ENCODE peak calls at places on chromosomes 6 and 20, in nine cellular contexts. V is CD8-positive, alpha-beta memory T cell; F is ovary; J is CD4-positive, alpha-beta T cell; S is AG04450; O is testis; P is fibroblast of lung; Q is transverse colon; Z is Karpas-422. E is an unnamed sample.

GRCh38 chr6:1482381-1483166 is 93.2 kb downstream of the FOXF2 start:
- DNase-seq in V (no peak), F (no peak), J (no peak), S (no peak), O (no peak), P (no peak), Q (no peak), Z (peak; percentile 46), E (no peak)

GRCh38 chr6:134678436-134678889 is 271.4 kb downstream of the ALDH8A1 start:
- DNase-seq in V (no peak), F (peak; percentile 63), J (no peak), S (peak; percentile 24), O (peak; percentile 75), P (peak; percentile 84), Q (peak; percentile 86), Z (no peak), E (no peak)

GRCh38 chr20:25072226-25072811 is 9.6 kb downstream of the VSX1 start:
- DNase-seq in V (no peak), F (no peak), J (no peak), S (no peak), O (no peak), P (no peak), Q (no peak), Z (no peak), E (no peak)

GRCh38 chr6:110448846-110449544 is 27.4 kb downstream of the SLC22A16 start:
- DNase-seq in V (no peak), F (no peak), J (no peak), S (no peak), O (no peak), P (no peak), Q (no peak), Z (no peak), E (no peak)

GRCh38 chr6:170506446-170506845 is 46.7 kb downstream of the PSMB1 start:
- DNase-seq in V (no peak), F (no peak), J (no peak), S (no peak), O (no peak), P (peak; percentile 14), Q (no peak), Z (no peak), E (no peak)

GRCh38 chr6:14713966-14714631 is 531.8 kb upstream of the JARID2 start:
- DNase-seq in V (no peak), F (no peak), J (no peak), S (no peak), O (no peak), P (no peak), Q (no peak), Z (no peak), E (no peak)

GRCh38 chr6:170292111-170292777 is 1.4 kb upstream of the DLL1 start:
- DNase-seq in V (no peak), F (no peak), J (no peak), S (no peak), O (no peak), P (no peak), Q (no peak), Z (no peak), E (no peak)

GRCh38 chr6:104326173-104327001 is 533.3 kb downstream of the HACE1 start:
- DNase-seq in V (no peak), F (no peak), J (no peak), S (no peak), O (no peak), P (peak; percentile 9), Q (no peak), Z (no peak), E (no peak)

GRCh38 chr6:89963391-89963790 is 69.1 kb downstream of the GJA10 start:
- DNase-seq in V (no peak), F (no peak), J (no peak), S (no peak), O (no peak), P (peak; percentile 21), Q (no peak), Z (no peak), E (no peak)

GRCh38 chr6:158279615-158280014 is 32.6 kb upstream of the TULP4 start:
- DNase-seq in V (no peak), F (peak; percentile 66), J (no peak), S (no peak), O (peak; percentile 63), P (peak; percentile 41), Q (no peak), Z (no peak), E (no peak)

GRCh38 chr20:58175836-58176235 is 52.6 kb downstream of the ANKRD60 start:
- DNase-seq in V (no peak), F (no peak), J (no peak), S (no peak), O (no peak), P (no peak), Q (no peak), Z (no peak), E (no peak)

GRCh38 chr6:6878921-6879585 is 228.7 kb upstream of the RREB1 start:
- DNase-seq in V (no peak), F (no peak), J (no peak), S (no peak), O (no peak), P (peak; percentile 28), Q (peak; percentile 32), Z (no peak), E (no peak)

GRCh38 chr6:26003102-26003694 is 40.6 kb downstream of the TRIM38 start:
- DNase-seq in V (peak; percentile 65), F (peak; percentile 72), J (peak; percentile 30), S (no peak), O (peak; percentile 76), P (peak; percentile 63), Q (peak; percentile 68), Z (peak; percentile 70), E (peak; percentile 44)

GRCh38 chr6:169324661-169325459 is 71.2 kb upstream of the THBS2 start:
- DNase-seq in V (no peak), F (no peak), J (no peak), S (no peak), O (no peak), P (no peak), Q (no peak), Z (no peak), E (no peak)

GRCh38 chr20:34872604-34873224 is at the start of gene GGT7:
- DNase-seq in V (peak; percentile 90), F (peak; percentile 84), J (peak; percentile 86), S (peak; percentile 26), O (peak; percentile 87), P (peak; percentile 57), Q (peak; percentile 90), Z (peak; percentile 73), E (peak; percentile 82)

GRCh38 chr20:17505664-17506517 is 25.3 kb downstream of the BFSP1 start:
- DNase-seq in V (peak; percentile 67), F (no peak), J (no peak), S (no peak), O (no peak), P (peak; percentile 57), Q (no peak), Z (no peak), E (no peak)

GRCh38 chr6:15524736-15525401 is 138.0 kb downstream of the DTNBP1 start:
- DNase-seq in V (no peak), F (no peak), J (no peak), S (no peak), O (peak; percentile 7), P (no peak), Q (no peak), Z (no peak), E (no peak)

GRCh38 chr6:4644962-4645361 is 131.2 kb upstream of the CDYL start:
- DNase-seq in V (no peak), F (no peak), J (no peak), S (no peak), O (no peak), P (no peak), Q (peak; percentile 16), Z (no peak), E (no peak)

GRCh38 chr6:36969240-36969691 is 14.7 kb downstream of the PI16 start:
- DNase-seq in V (no peak), F (no peak), J (no peak), S (no peak), O (no peak), P (no peak), Q (no peak), Z (no peak), E (no peak)

GRCh38 chr6:23181301-23182110 is 612.1 kb downstream of the HDGFL1 start:
- DNase-seq in V (no peak), F (no peak), J (no peak), S (no peak), O (no peak), P (no peak), Q (no peak), Z (no peak), E (no peak)
- H3K9me3 ChIP-seq in V (no peaks in the 10 kb centered on the region), F (no peaks in the 10 kb centered on the region), J (no peaks in the 10 kb centered on the region), S (no peaks in the 10 kb centered on the region), O (no peaks in the 10 kb centered on the region), P (no peaks in the 10 kb centered on the region), Q (no peaks in the 10 kb centered on the region), Z (peaks cover 7% of the 10 kb centered on the region), E (no peaks in the 10 kb centered on the region)

GRCh38 chr20:15447549-15447948 is 1110.1 kb upstream of the FLRT3 start:
- DNase-seq in V (no peak), F (no peak), J (no peak), S (no peak), O (no peak), P (no peak), Q (no peak), Z (no peak), E (no peak)
- H3K9me3 ChIP-seq in V (no peaks in the 10 kb centered on the region), F (no peaks in the 10 kb centered on the region), J (no peaks in the 10 kb centered on the region), S (no peaks in the 10 kb centered on the region), O (no peaks in the 10 kb centered on the region), P (no peaks in the 10 kb centered on the region), Q (no peaks in the 10 kb centered on the region), Z (no peaks in the 10 kb centered on the region), E (no peaks in the 10 kb centered on the region)

GRCh38 chr20:15578059-15578458 is 995.2 kb downstream of the KIF16B start:
- DNase-seq in V (no peak), F (no peak), J (no peak), S (no peak), O (no peak), P (no peak), Q (no peak), Z (no peak), E (no peak)
- H3K9me3 ChIP-seq in V (no peaks in the 10 kb centered on the region), F (no peaks in the 10 kb centered on the region), J (no peaks in the 10 kb centered on the region), S (no peaks in the 10 kb centered on the region), O (no peaks in the 10 kb centered on the region), P (no peaks in the 10 kb centered on the region), Q (no peaks in the 10 kb centered on the region), Z (no peaks in the 10 kb centered on the region), E (no peaks in the 10 kb centered on the region)

GRCh38 chr6:27281569-27281968 is 30.5 kb downstream of the POM121L2 start:
- DNase-seq in V (no peak), F (no peak), J (no peak), S (no peak), O (no peak), P (no peak), Q (no peak), Z (no peak), E (no peak)

GRCh38 chr6:27280540-27281000 is 31.5 kb downstream of the POM121L2 start:
- DNase-seq in V (no peak), F (no peak), J (no peak), S (no peak), O (no peak), P (no peak), Q (no peak), Z (no peak), E (no peak)

GRCh38 chr6:27280064-27280539 is 32.0 kb downstream of the POM121L2 start:
- DNase-seq in V (no peak), F (no peak), J (no peak), S (peak; percentile 13), O (no peak), P (peak; percentile 58), Q (no peak), Z (peak; percentile 45), E (no peak)

GRCh38 chr6:27281105-27281539 is 31.0 kb downstream of the POM121L2 start:
- DNase-seq in V (no peak), F (no peak), J (no peak), S (no peak), O (no peak), P (no peak), Q (no peak), Z (no peak), E (no peak)

GRCh38 chr6:27279513-27280063 is 32.1 kb downstream of the PRSS16 start:
- DNase-seq in V (no peak), F (no peak), J (no peak), S (no peak), O (no peak), P (no peak), Q (no peak), Z (no peak), E (no peak)
- H3K9me3 ChIP-seq in V (peaks cover 10% of the 10 kb centered on the region), F (peaks cover 5% of the 10 kb centered on the region), J (peaks cover 42% of the 10 kb centered on the region), S (no peaks in the 10 kb centered on the region), O (no peaks in the 10 kb centered on the region), P (no peaks in the 10 kb centered on the region), Q (peaks cover 3% of the 10 kb centered on the region), Z (no peaks in the 10 kb centered on the region), E (peaks cover 21% of the 10 kb centered on the region)